ENCODE peak calls at places on chromosomes 13 and 19, in four cellular contexts. P is cardiac fibroblast, A is fibroblast of mammary gland, Z is foreskin keratinocyte. R is an unnamed sample.
A peak's percentile ranks its signal among the peaks of the same experiment; 100 is the strongest.

GRCh38 chr19:6773323-6773931 is 919 bp downstream of the VAV1 start:
- DNase-seq in P (no peak), A (no peak), Z (no peak), R (no peak)

GRCh38 chr19:8529369-8530006 is 15.5 kb upstream of the ZNF414 start:
- DNase-seq in P (no peak), A (no peak), Z (no peak), R (no peak)

GRCh38 chr13:112588490-112589297 is 741 bp upstream of the TUBGCP3 start:
- DNase-seq in P (no peak), A (no peak), Z (no peak), R (no peak)

GRCh38 chr13:23418776-23419683 is 14.5 kb downstream of the SACS start:
- DNase-seq in P (no peak), A (no peak), Z (no peak), R (no peak)

GRCh38 chr13:80361883-80362327 is 21.0 kb upstream of the SPRY2 start:
- DNase-seq in P (no peak), A (no peak), Z (no peak), R (peak; percentile 6)

GRCh38 chr13:28333204-28333900 is 161.6 kb downstream of the FLT1 start:
- DNase-seq in P (no peak), A (no peak), Z (no peak), R (no peak)

GRCh38 chr13:29472317-29472961 is 123.0 kb downstream of the SLC7A1 start:
- DNase-seq in P (peak; percentile 76), A (peak; percentile 71), Z (no peak), R (peak; percentile 76)

GRCh38 chr13:53138369-53139036 is 109.9 kb downstream of the OLFM4 start:
- DNase-seq in P (peak; percentile 41), A (peak; percentile 47), Z (no peak), R (peak; percentile 61)

GRCh38 chr13:107205318-107206112 is 637.6 kb upstream of the ARGLU1 start:
- DNase-seq in P (peak; percentile 65), A (peak; percentile 43), Z (no peak), R (peak; percentile 73)

GRCh38 chr19:20254151-20254550 is 87.1 kb downstream of the ZNF486 start:
- DNase-seq in P (no peak), A (no peak), Z (no peak), R (no peak)

GRCh38 chr13:36904219-36904618 is 15.8 kb downstream of the SMAD9 start:
- DNase-seq in P (no peak), A (no peak), Z (no peak), R (no peak)

GRCh38 chr13:30159446-30159839 is 147.9 kb downstream of the KATNAL1 start:
- DNase-seq in P (peak; percentile 91), A (peak; percentile 94), Z (no peak), R (peak; percentile 95)

GRCh38 chr13:111665691-111666095 is 345.3 kb downstream of the TEX29 start:
- DNase-seq in P (no peak), A (no peak), Z (no peak), R (no peak)

GRCh38 chr13:50509771-50510441 is 333.6 kb downstream of the DLEU7 start:
- DNase-seq in P (peak; percentile 35), A (no peak), Z (no peak), R (peak; percentile 56)

GRCh38 chr13:66691149-66691548 is 539.0 kb downstream of the PCDH9 start:
- DNase-seq in P (peak; percentile 22), A (no peak), Z (no peak), R (no peak)